ENCODE peak calls at places on chromosomes 16 and 17, in eight cellular contexts. O, Z, Q, T, J, E, I and C are unnamed samples.

GRCh38 chr17:58447039-58447975 is 30.0 kb upstream of the RNF43 start:
- DNase-seq in Z (peak; percentile 88), Q (peak; percentile 73), I (peak; percentile 80), J (peak; percentile 82), T (peak; percentile 70), E (no peak), O (peak; percentile 93), C (no peak)

GRCh38 chr17:17077861-17078732 is 35.8 kb downstream of the MPRIP start:
- DNase-seq in Z (no peak), I (peak; percentile 57), O (no peak), J (no peak), T (no peak), E (no peak), Q (peak; percentile 40), C (no peak)

GRCh38 chr17:31100840-31101239 is 6.1 kb downstream of the NF1 start:
- DNase-seq in E (no peak), I (no peak), T (no peak), J (no peak), Q (no peak), O (peak; percentile 9), Z (peak; percentile 41), C (no peak)

GRCh38 chr17:27858621-27859305 is 34.4 kb downstream of the LYRM9 start:
- DNase-seq in T (no peak), Z (no peak), Q (no peak), I (no peak), J (no peak), O (no peak), E (no peak), C (no peak)

GRCh38 chr16:8887952-8888560 is 5.9 kb downstream of the LITAFD start:
- DNase-seq in Q (no peak), E (peak; percentile 82), J (no peak), O (peak; percentile 44), I (peak; percentile 48), T (peak; percentile 56), Z (no peak), C (no peak)

GRCh38 chr16:11178424-11178823 is 77.6 kb downstream of the SOCS1 start:
- DNase-seq in J (no peak), Z (no peak), Q (no peak), E (no peak), T (no peak), I (no peak), O (no peak), C (no peak)

GRCh38 chr17:63515426-63515825 is 7.7 kb upstream of the KCNH6 start:
- DNase-seq in Z (no peak), I (no peak), J (no peak), O (no peak), Q (no peak), E (no peak), T (no peak), C (no peak)

GRCh38 chr17:45784583-45785372 is 658 bp downstream of the CRHR1 start:
- DNase-seq in Z (peak; percentile 79), O (peak; percentile 30), E (no peak), T (peak; percentile 17), Q (no peak), I (peak; percentile 49), J (peak; percentile 17), C (no peak)

GRCh38 chr16:17416461-17417221 is 54.1 kb downstream of the XYLT1 start:
- DNase-seq in O (peak; percentile 40), E (no peak), I (no peak), T (no peak), Q (no peak), Z (no peak), J (no peak), C (no peak)

GRCh38 chr16:20899503-20900298 is 457 bp downstream of the DCUN1D3 start:
- DNase-seq in Z (no peak), J (peak; percentile 10), Q (no peak), I (no peak), E (no peak), T (no peak), O (no peak), C (peak; percentile 83)

GRCh38 chr16:78210305-78210704 is 110.9 kb downstream of the WWOX start:
- DNase-seq in Q (no peak), O (no peak), T (no peak), Z (peak; percentile 23), J (no peak), E (no peak), I (no peak), C (no peak)

GRCh38 chr16:49542391-49542891 is 168.8 kb downstream of the C16orf78 start:
- DNase-seq in T (no peak), Q (no peak), O (no peak), I (no peak), J (no peak), Z (no peak), E (no peak), C (no peak)

GRCh38 chr17:66025551-66025950 is 166.4 kb downstream of the CEP112 start:
- DNase-seq in T (no peak), O (no peak), Z (no peak), I (no peak), J (no peak), E (no peak), Q (no peak), C (no peak)

GRCh38 chr17:33038740-33039139 is 47.1 kb downstream of the SPACA3 start:
- DNase-seq in E (peak; percentile 40), O (peak; percentile 86), J (peak; percentile 66), Z (peak; percentile 85), I (no peak), T (no peak), Q (no peak), C (no peak)

GRCh38 chr16:12461201-12461600 is 342.5 kb downstream of the CPPED1 start:
- DNase-seq in T (no peak), E (no peak), J (no peak), Q (no peak), O (peak; percentile 53), Z (no peak), I (no peak), C (no peak)

GRCh38 chr17:65551641-65552040 is 9.8 kb downstream of the AXIN2 start:
- DNase-seq in T (no peak), O (no peak), I (no peak), E (no peak), J (no peak), Q (no peak), Z (no peak), C (no peak)

GRCh38 chr16:58022601-58023371 is 2.8 kb upstream of the MMP15 start:
- DNase-seq in Z (no peak), E (no peak), T (peak; percentile 84), I (peak; percentile 87), Q (no peak), J (peak; percentile 86), O (peak; percentile 82), C (no peak)

GRCh38 chr17:42853597-42853967 is 2.6 kb downstream of the AOC3 start:
- DNase-seq in E (no peak), Q (no peak), O (no peak), T (no peak), J (no peak), Z (no peak), I (no peak), C (no peak)

GRCh38 chr17:42853968-42854790 is 3.2 kb downstream of the AOC3 start:
- DNase-seq in O (no peak), T (no peak), Q (no peak), J (no peak), I (no peak), E (no peak), Z (no peak), C (no peak)

GRCh38 chr17:42853004-42853403 is 2.0 kb downstream of the AOC3 start:
- DNase-seq in J (no peak), I (no peak), Q (no peak), E (peak; percentile 72), T (no peak), O (no peak), Z (no peak), C (peak; percentile 87)

GRCh38 chr17:42855048-42855596 is 4.1 kb downstream of the AOC3 start:
- DNase-seq in Z (no peak), J (no peak), I (no peak), Q (no peak), T (no peak), O (no peak), E (no peak), C (no peak)

DNA sequence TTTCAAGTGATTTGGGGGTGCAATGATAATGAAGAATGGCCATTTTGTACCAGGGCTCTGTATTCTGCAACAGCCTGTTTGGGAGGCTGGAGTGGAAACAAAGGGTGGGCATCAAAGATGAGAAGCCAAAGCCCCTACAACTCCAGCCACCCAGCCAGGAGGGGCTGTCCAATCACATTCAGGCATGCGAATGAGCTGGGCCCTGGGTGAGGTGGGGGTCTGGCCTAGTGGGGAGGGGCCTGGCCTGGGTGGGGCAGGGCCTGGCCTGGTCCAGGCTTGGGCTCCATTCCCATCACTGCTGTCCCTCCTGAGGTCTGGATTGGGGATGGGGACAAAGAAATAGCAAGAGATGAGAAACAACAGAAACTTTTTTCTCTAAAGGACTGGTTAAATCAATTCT is 6.4 kb downstream of the AOC3 start:
- DNase-seq in O (no peak), J (no peak), Q (no peak), Z (peak; percentile 43), E (no peak), I (no peak), T (no peak), C (no peak)
- H3K27ac ChIP-seq in O (no peak overlapping the region), J (no peak overlapping the region), Q (no peak overlapping the region), Z (no peak overlapping the region), E (no peak overlapping the region), I (no peak overlapping the region), T (no peak overlapping the region), C (peak overlapping the region; percentile 92)

DNA sequence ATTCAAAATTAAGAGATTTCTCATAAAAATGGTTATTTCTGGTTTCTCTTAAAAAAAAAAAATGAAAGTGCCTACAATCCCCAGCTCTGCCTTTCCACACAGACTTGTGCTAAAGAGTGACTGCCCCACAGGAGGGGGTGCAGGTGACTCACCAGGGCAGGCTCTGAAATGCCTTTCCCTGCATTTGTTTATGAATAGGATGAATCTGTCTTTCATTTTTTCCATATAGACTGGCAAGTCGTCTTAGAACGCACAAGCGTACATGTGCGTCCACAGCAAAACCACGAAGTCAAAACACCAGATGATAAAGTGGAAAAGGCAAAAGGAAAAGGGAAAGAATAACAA is 271.6 kb downstream of the PHKB start:
- DNase-seq in I (no peak), O (peak; percentile 78), Q (peak; percentile 76), E (no peak), T (no peak), Z (no peak), J (no peak), C (no peak)
- H3K4me3 ChIP-seq in I (no peak overlapping the region), O (no peak overlapping the region), Q (no peak overlapping the region), E (no peak overlapping the region), T (no peak overlapping the region), Z (no peak overlapping the region), J (no peak overlapping the region), C (no peak overlapping the region)

GRCh38 chr16:85316321-85316919 is 204.1 kb upstream of the CIBAR2 start:
- DNase-seq in O (peak; percentile 68), Q (no peak), T (peak; percentile 50), I (peak; percentile 76), J (peak; percentile 65), E (no peak), Z (peak; percentile 88), C (no peak)
- TF ChIP-seq CTCF in O (peak; percentile 95), Q (peak; percentile 67), T (peak; percentile 74), I (peak; percentile 76), J (peak; percentile 78), E (peak; percentile 52), Z (peak; percentile 95), C (peak; percentile 47)

DNA sequence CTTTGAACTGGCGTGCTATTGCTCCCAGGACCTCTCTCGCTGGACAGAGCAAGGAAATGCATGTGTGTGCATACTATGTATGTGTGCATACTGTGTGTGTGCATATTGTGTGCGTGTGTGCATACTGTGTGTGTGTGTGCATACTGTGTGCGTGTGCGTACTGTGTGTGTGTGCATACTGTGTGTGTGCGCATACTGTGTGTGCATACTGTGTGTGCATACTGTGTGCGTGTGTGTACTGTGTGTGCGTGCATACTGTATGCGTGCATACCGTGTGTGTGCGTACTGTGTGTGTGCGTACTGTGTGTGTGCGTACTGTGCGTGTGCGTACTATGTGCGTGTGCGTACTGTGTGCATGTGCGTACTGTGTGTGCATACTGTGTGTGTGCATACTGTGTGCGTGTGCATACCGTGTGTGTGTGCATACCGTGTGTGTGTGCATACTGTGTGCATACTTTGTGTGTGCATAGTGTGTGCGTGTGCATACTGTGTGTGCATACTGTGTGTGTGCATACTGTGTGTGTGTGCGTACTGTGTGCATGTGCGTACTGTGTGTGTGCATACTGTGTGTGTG is 89.4 kb downstream of the RPTOR start:
- DNase-seq in E (no peak), O (no peak), Z (no peak), J (no peak), I (no peak), Q (no peak), T (no peak), C (no peak)
- H3K27ac ChIP-seq in E (no peak overlapping the region), O (no peak overlapping the region), Z (no peak overlapping the region), J (no peak overlapping the region), I (no peak overlapping the region), Q (no peak overlapping the region), T (no peak overlapping the region), C (no peak overlapping the region)